ENCODE peak calls at places on chromosome 14, in five cellular contexts. One of them, this sample, is unnamed.

GRCh38 chr14:97524579-97525319 is 727.6 kb downstream of the VRK1 start:
- DNase-seq in IMR-90: no peak
- DNase-seq in breast epithelium: no peak
- DNase-seq in ovary: no peak
- DNase-seq in heart left ventricle: no peak
- DNase-seq in this sample: no peak

GRCh38 chr14:58427289-58428010 is at the start of the genes KIAA0586 and TIMM9:
- DNase-seq in breast epithelium: peak; percentile 95
- DNase-seq in heart left ventricle: peak; percentile 96
- DNase-seq in ovary: peak; percentile 96
- DNase-seq in IMR-90: peak; percentile 99
- DNase-seq in this sample: peak; percentile 97

GRCh38 chr14:61872452-61872851 is 110.2 kb downstream of the SNAPC1 start:
- DNase-seq in IMR-90: no peak
- DNase-seq in ovary: no peak
- DNase-seq in heart left ventricle: no peak
- DNase-seq in breast epithelium: no peak
- DNase-seq in this sample: no peak

GRCh38 chr14:30283822-30284446 is 275.0 kb upstream of the G2E3 start:
- DNase-seq in IMR-90: peak; percentile 53
- DNase-seq in breast epithelium: no peak
- DNase-seq in heart left ventricle: no peak
- DNase-seq in ovary: no peak
- DNase-seq in this sample: no peak

GRCh38 chr14:60893916-60894315 is 87.0 kb downstream of the TRMT5 start:
- DNase-seq in heart left ventricle: no peak
- DNase-seq in IMR-90: no peak
- DNase-seq in ovary: no peak
- DNase-seq in breast epithelium: no peak
- DNase-seq in this sample: no peak

GRCh38 chr14:56334458-56334857 is 216.2 kb downstream of the PELI2 start:
- DNase-seq in breast epithelium: no peak
- DNase-seq in IMR-90: peak; percentile 49
- DNase-seq in heart left ventricle: no peak
- DNase-seq in ovary: no peak
- DNase-seq in this sample: no peak

GRCh38 chr14:73753887-73754880 is 40.0 kb upstream of the PNMA1 start:
- DNase-seq in ovary: no peak
- DNase-seq in breast epithelium: no peak
- DNase-seq in IMR-90: no peak
- DNase-seq in heart left ventricle: no peak
- DNase-seq in this sample: peak; percentile 70

GRCh38 chr14:58238252-58239247 is 6.1 kb upstream of the PSMA3 start:
- DNase-seq in ovary: peak; percentile 71
- DNase-seq in heart left ventricle: peak; percentile 29
- DNase-seq in breast epithelium: no peak
- DNase-seq in IMR-90: no peak
- DNase-seq in this sample: no peak

GRCh38 chr14:73460691-73461127 is 2.4 kb upstream of the NUMB start:
- DNase-seq in heart left ventricle: peak; percentile 46
- DNase-seq in breast epithelium: no peak
- DNase-seq in IMR-90: peak; percentile 77
- DNase-seq in ovary: no peak
- DNase-seq in this sample: peak; percentile 3

GRCh38 chr14:84273181-84273580 is 1256.8 kb upstream of the FLRT2 start:
- DNase-seq in ovary: no peak
- DNase-seq in breast epithelium: no peak
- DNase-seq in heart left ventricle: no peak
- DNase-seq in IMR-90: no peak
- DNase-seq in this sample: no peak

GRCh38 chr14:103625361-103626095 is 3.5 kb upstream of the KLC1 start:
- DNase-seq in IMR-90: no peak
- DNase-seq in heart left ventricle: no peak
- DNase-seq in ovary: no peak
- DNase-seq in breast epithelium: no peak
- DNase-seq in this sample: no peak

GRCh38 chr14:101128478-101129450 is 225.2 kb upstream of the RTL1 start:
- DNase-seq in breast epithelium: peak; percentile 36
- DNase-seq in IMR-90: no peak
- DNase-seq in ovary: peak; percentile 24
- DNase-seq in heart left ventricle: no peak
- DNase-seq in this sample: no peak

GRCh38 chr14:39203659-39204606 is 28.9 kb downstream of the PNN start:
- DNase-seq in IMR-90: no peak
- DNase-seq in heart left ventricle: no peak
- DNase-seq in breast epithelium: no peak
- DNase-seq in ovary: no peak
- DNase-seq in this sample: no peak

GRCh38 chr14:91246051-91246852 is 1.7 kb upstream of the GPR68 start:
- DNase-seq in breast epithelium: no peak
- DNase-seq in IMR-90: no peak
- DNase-seq in heart left ventricle: no peak
- DNase-seq in ovary: no peak
- DNase-seq in this sample: no peak

GRCh38 chr14:37903561-37904191 is 304.0 kb upstream of the SSTR1 start:
- DNase-seq in IMR-90: peak; percentile 59
- DNase-seq in breast epithelium: no peak
- DNase-seq in ovary: no peak
- DNase-seq in heart left ventricle: no peak
- DNase-seq in this sample: no peak

GRCh38 chr14:26984318-26985177 is 386.7 kb upstream of the NOVA1 start:
- DNase-seq in ovary: peak; percentile 40
- DNase-seq in breast epithelium: peak; percentile 53
- DNase-seq in heart left ventricle: peak; percentile 31
- DNase-seq in IMR-90: peak; percentile 31
- DNase-seq in this sample: peak; percentile 49

GRCh38 chr14:91354979-91355685 is 62.5 kb downstream of the CCDC88C start:
- DNase-seq in breast epithelium: no peak
- DNase-seq in IMR-90: no peak
- DNase-seq in heart left ventricle: no peak
- DNase-seq in ovary: no peak
- DNase-seq in this sample: no peak

GRCh38 chr14:36289954-36290353 is 30.5 kb downstream of the MBIP start:
- DNase-seq in ovary: no peak
- DNase-seq in breast epithelium: no peak
- DNase-seq in IMR-90: no peak
- DNase-seq in heart left ventricle: no peak
- DNase-seq in this sample: no peak

GRCh38 chr14:69048456-69048855 is 69.4 kb upstream of the ACTN1 start:
- DNase-seq in breast epithelium: no peak
- DNase-seq in heart left ventricle: no peak
- DNase-seq in ovary: no peak
- DNase-seq in IMR-90: no peak
- DNase-seq in this sample: no peak

GRCh38 chr14:54709867-54710266 is 142.9 kb downstream of the SAMD4A start:
- DNase-seq in IMR-90: no peak
- DNase-seq in breast epithelium: no peak
- DNase-seq in heart left ventricle: no peak
- DNase-seq in ovary: no peak
- DNase-seq in this sample: no peak

GRCh38 chr14:74571901-74572828 is 39.9 kb downstream of the LTBP2 start:
- DNase-seq in ovary: peak; percentile 51
- DNase-seq in breast epithelium: no peak
- DNase-seq in heart left ventricle: no peak
- DNase-seq in IMR-90: peak; percentile 100
- DNase-seq in this sample: peak; percentile 58

GRCh38 chr14:36716614-36717184 is 55.0 kb downstream of the PAX9 start:
- DNase-seq in breast epithelium: no peak
- DNase-seq in heart left ventricle: no peak
- DNase-seq in IMR-90: no peak
- DNase-seq in ovary: no peak
- DNase-seq in this sample: no peak

DNA sequence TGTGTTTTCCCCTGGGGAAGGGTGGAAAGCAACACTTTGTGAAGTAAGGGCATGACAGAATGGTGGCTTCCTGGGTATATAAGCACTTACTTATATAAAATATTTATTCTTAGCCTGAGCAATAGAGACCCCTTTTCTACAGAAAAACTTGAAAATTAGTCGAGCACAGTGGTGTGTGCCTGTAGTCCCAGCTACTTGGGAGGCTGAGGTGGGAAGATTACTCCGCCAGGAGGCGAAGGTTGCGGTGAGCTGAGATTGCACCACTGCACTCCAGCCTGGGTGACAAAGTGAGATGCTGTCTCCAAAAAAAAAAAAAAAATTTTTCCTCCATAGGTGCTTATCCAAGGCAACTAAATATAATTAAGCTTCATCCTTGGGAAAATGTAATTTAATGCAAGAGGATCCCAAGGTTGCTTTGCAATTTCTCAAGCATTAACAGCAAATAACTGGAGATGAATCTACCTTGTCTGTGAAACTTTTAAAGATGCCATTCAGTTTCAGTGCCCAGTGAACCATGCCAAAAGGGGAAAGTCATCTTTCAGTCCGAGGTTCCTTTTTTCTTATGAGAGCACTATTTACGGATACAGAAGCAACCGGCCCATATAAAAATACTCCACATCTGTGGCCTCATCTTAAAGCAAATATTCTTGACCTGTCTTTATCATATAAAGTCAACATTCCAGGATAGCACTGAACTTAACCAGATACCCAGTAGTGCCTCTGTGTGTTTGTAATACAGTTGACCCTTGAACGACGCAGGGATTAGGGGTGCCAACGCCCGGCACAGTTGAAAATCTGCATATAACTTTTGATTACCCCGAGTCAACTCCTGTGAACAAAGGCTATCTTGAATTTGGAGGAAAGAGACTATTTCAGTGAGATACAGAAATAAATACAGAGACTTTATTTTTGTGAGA is 209.2 kb downstream of the PCNX1 start:
- DNase-seq in breast epithelium: no peak
- DNase-seq in IMR-90: no peak
- DNase-seq in ovary: no peak
- DNase-seq in heart left ventricle: no peak
- DNase-seq in this sample: no peak
- TF ChIP-seq CTCF in breast epithelium: no peak
- TF ChIP-seq CTCF in IMR-90: no peak
- TF ChIP-seq CTCF in ovary: no peak
- TF ChIP-seq CTCF in heart left ventricle: no peak
- TF ChIP-seq CTCF in this sample: no peak

GRCh38 chr14:34711808-34712712 is 2.3 kb downstream of the CFL2 start:
- DNase-seq in breast epithelium: no peak
- DNase-seq in ovary: no peak
- DNase-seq in IMR-90: no peak
- DNase-seq in heart left ventricle: no peak
- DNase-seq in this sample: no peak

GRCh38 chr14:34713122-34713680 is 1.2 kb downstream of the CFL2 start:
- DNase-seq in heart left ventricle: no peak
- DNase-seq in breast epithelium: no peak
- DNase-seq in IMR-90: no peak
- DNase-seq in ovary: no peak
- DNase-seq in this sample: no peak

GRCh38 chr14:34715108-34715863 is 893 bp upstream of the CFL2 start:
- DNase-seq in IMR-90: no peak
- DNase-seq in breast epithelium: no peak
- DNase-seq in ovary: no peak
- DNase-seq in heart left ventricle: no peak
- DNase-seq in this sample: no peak

GRCh38 chr14:34713681-34714319 is 593 bp downstream of the CFL2 start:
- DNase-seq in IMR-90: peak; percentile 84
- DNase-seq in breast epithelium: no peak
- DNase-seq in heart left ventricle: peak; percentile 40
- DNase-seq in ovary: peak; percentile 52
- DNase-seq in this sample: no peak

GRCh38 chr14:34714320-34715107 is at the start of gene CFL2:
- DNase-seq in IMR-90: peak; percentile 52
- DNase-seq in heart left ventricle: peak; percentile 90
- DNase-seq in breast epithelium: peak; percentile 64
- DNase-seq in ovary: peak; percentile 87
- DNase-seq in this sample: peak; percentile 95
- TF ChIP-seq POLR2A in IMR-90: peak; percentile 68
- TF ChIP-seq POLR2A in heart left ventricle: peak; percentile 48
- TF ChIP-seq POLR2A in breast epithelium: no peak
- TF ChIP-seq POLR2A in ovary: peak; percentile 68
- TF ChIP-seq POLR2A in this sample: peak; percentile 22

GRCh38 chr14:51846631-51847488 is 13.6 kb upstream of the GNG2 start:
- DNase-seq in breast epithelium: no peak
- DNase-seq in ovary: no peak
- DNase-seq in IMR-90: peak; percentile 53
- DNase-seq in heart left ventricle: peak; percentile 38
- DNase-seq in this sample: peak; percentile 46
- H3K4me3 ChIP-seq in breast epithelium: peak overlapping the region; percentile 10
- H3K4me3 ChIP-seq in ovary: no peak overlapping the region
- H3K4me3 ChIP-seq in IMR-90: no peak overlapping the region
- H3K4me3 ChIP-seq in heart left ventricle: no peak overlapping the region
- H3K4me3 ChIP-seq in this sample: no peak overlapping the region

GRCh38 chr14:25231006-25231405 is 181.1 kb upstream of the STXBP6 start:
- DNase-seq in breast epithelium: no peak
- DNase-seq in ovary: no peak
- DNase-seq in IMR-90: no peak
- DNase-seq in heart left ventricle: no peak
- DNase-seq in this sample: no peak
- TF ChIP-seq CTCF in breast epithelium: no peak
- TF ChIP-seq CTCF in ovary: no peak
- TF ChIP-seq CTCF in IMR-90: no peak
- TF ChIP-seq CTCF in heart left ventricle: no peak
- TF ChIP-seq CTCF in this sample: no peak

GRCh38 chr14:22650960-22651521 is 6.9 kb upstream of the OR6J1 start:
- DNase-seq in breast epithelium: no peak
- DNase-seq in heart left ventricle: no peak
- DNase-seq in IMR-90: no peak
- DNase-seq in ovary: no peak
- DNase-seq in this sample: no peak

GRCh38 chr14:22650046-22650739 is 6.0 kb upstream of the OR6J1 start:
- DNase-seq in IMR-90: no peak
- DNase-seq in heart left ventricle: no peak
- DNase-seq in ovary: no peak
- DNase-seq in breast epithelium: no peak
- DNase-seq in this sample: no peak

GRCh38 chr14:22653012-22653621 is 9.0 kb upstream of the OR6J1 start:
- DNase-seq in breast epithelium: peak; percentile 75
- DNase-seq in IMR-90: peak; percentile 74
- DNase-seq in ovary: peak; percentile 48
- DNase-seq in heart left ventricle: peak; percentile 46
- DNase-seq in this sample: peak; percentile 63

GRCh38 chr14:22648506-22648905 is 4.4 kb upstream of the OR6J1 start:
- DNase-seq in ovary: no peak
- DNase-seq in IMR-90: no peak
- DNase-seq in heart left ventricle: no peak
- DNase-seq in breast epithelium: no peak
- DNase-seq in this sample: no peak

DNA sequence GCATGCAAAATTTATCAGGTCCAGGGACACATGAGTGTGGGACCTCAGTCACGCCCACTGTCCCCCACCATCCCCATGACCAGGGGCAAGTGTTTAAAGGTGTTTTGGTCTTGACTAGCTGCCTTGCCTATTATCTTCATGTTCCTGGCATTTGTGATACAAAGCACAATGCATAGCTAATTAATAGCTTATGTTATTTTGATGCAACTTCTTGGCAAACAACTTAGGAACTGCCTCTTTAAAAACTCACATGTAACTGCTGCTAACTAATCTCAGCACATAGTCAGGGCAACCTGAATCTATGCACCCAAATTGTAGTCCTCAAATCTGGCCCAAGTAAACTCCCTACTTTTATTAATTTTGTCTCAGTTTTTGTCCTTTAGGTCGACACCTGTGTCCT is 7.4 kb upstream of the OR6J1 start:
- DNase-seq in heart left ventricle: no peak
- DNase-seq in IMR-90: no peak
- DNase-seq in ovary: no peak
- DNase-seq in breast epithelium: no peak
- DNase-seq in this sample: no peak
- TF ChIP-seq POLR2A in heart left ventricle: no peak
- TF ChIP-seq POLR2A in IMR-90: no peak
- TF ChIP-seq POLR2A in ovary: no peak
- TF ChIP-seq POLR2A in breast epithelium: no peak
- TF ChIP-seq POLR2A in this sample: no peak

This sample was measured in lower leg skin.